ENCODE peak calls at places on chromosome 16, in ten cellular contexts. E is breast epithelium, G is suprapubic skin, W is HCT116, O is tibial nerve, U is heart left ventricle, H is esophagus squamous epithelium, S is ovary, A is body of pancreas, I is IMR-90. T is an unnamed sample.

GRCh38 chr16:49838639-49839461 is 17.1 kb downstream of the ZNF423 start:
- DNase-seq in E (no peak), G (no peak), W (no peak), O (no peak), U (no peak), H (no peak), S (peak; percentile 54), A (no peak), I (no peak), T (no peak)

GRCh38 chr16:74768239-74768638 is 6.4 kb downstream of the FA2H start:
- DNase-seq in E (no peak), G (peak; percentile 63), W (no peak), O (no peak), U (no peak), H (no peak), S (no peak), A (no peak), I (no peak), T (no peak)

GRCh38 chr16:35506898-35507194 is 2047.4 kb downstream of the TP53TG3F start:
- DNase-seq in E (no peak), G (no peak), W (no peak), O (no peak), U (no peak), H (no peak), S (no peak), A (no peak), I (no peak), T (no peak)

GRCh38 chr16:84115919-84116719 is 623 bp downstream of the MBTPS1 start:
- DNase-seq in E (no peak), G (no peak), W (no peak), O (no peak), U (peak; percentile 50), H (no peak), S (no peak), A (peak; percentile 64), I (peak; percentile 39), T (no peak)

GRCh38 chr16:78669994-78670393 is 570.5 kb downstream of the WWOX start:
- DNase-seq in E (no peak), G (no peak), W (no peak), O (no peak), U (peak; percentile 68), H (no peak), S (peak; percentile 52), A (peak; percentile 14), I (no peak), T (no peak)

GRCh38 chr16:8720080-8720966 is 45.9 kb downstream of the ABAT start:
- DNase-seq in E (no peak), G (no peak), W (no peak), O (no peak), U (no peak), H (no peak), S (no peak), A (peak; percentile 49), I (no peak), T (peak; percentile 67)

GRCh38 chr16:35391328-35391727 is 1931.9 kb downstream of the TP53TG3F start:
- DNase-seq in E (no peak), G (no peak), W (peak; percentile 6), O (no peak), U (peak; percentile 31), H (no peak), S (no peak), A (peak; percentile 57), I (peak; percentile 23), T (peak; percentile 59)

GRCh38 chr16:67109407-67110135 is at the start of gene PHAF1:
- DNase-seq in E (peak; percentile 96), G (peak; percentile 95), W (peak; percentile 71), O (peak; percentile 86), U (peak; percentile 94), H (peak; percentile 39), S (peak; percentile 94), A (peak; percentile 96), I (peak; percentile 83), T (peak; percentile 95)

GRCh38 chr16:56506941-56507340 is 12.9 kb downstream of the BBS2 start:
- DNase-seq in E (no peak), G (no peak), W (no peak), O (no peak), U (no peak), H (no peak), S (no peak), A (no peak), I (peak; percentile 80), T (no peak)

GRCh38 chr16:72480926-72481325 is 309.0 kb upstream of the PMFBP1 start:
- DNase-seq in E (no peak), G (no peak), W (no peak), O (no peak), U (no peak), H (no peak), S (no peak), A (no peak), I (no peak), T (no peak)

GRCh38 chr16:89887243-89887642 is 13.9 kb downstream of the TCF25 start:
- DNase-seq in E (no peak), G (no peak), W (no peak), O (no peak), U (no peak), H (no peak), S (no peak), A (no peak), I (no peak), T (no peak)

GRCh38 chr16:89883346-89884040 is 10.1 kb downstream of the TCF25 start:
- DNase-seq in E (no peak), G (no peak), W (no peak), O (no peak), U (no peak), H (no peak), S (no peak), A (no peak), I (no peak), T (no peak)

GRCh38 chr16:89881368-89881730 is 8.0 kb downstream of the TCF25 start:
- DNase-seq in E (no peak), G (no peak), W (no peak), O (no peak), U (no peak), H (no peak), S (no peak), A (no peak), I (no peak), T (no peak)

GRCh38 chr16:89880477-89881367 is 7.3 kb downstream of the TCF25 start:
- DNase-seq in E (no peak), G (no peak), W (no peak), O (no peak), U (no peak), H (no peak), S (no peak), A (no peak), I (no peak), T (no peak)

DNA sequence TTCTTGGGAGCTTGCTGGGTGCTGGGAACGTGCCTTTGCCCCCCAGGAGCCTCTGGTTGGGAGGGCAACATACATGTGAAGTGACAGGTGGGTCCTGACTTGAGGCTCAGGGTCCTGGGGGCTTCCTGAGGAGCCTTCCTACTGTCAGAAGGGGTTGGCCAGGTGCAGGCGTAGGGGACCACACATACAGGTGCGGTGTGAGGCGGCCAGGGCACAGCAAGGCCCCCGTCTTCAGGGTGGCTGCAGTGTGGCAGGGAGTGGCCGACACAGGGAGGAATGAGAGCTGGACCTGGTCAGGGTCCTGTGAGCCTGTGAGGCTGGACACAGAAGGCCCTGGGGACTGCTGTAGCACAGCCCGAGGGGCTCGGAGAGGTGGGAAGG is 10.6 kb downstream of the TCF25 start:
- DNase-seq in E (no peak), G (no peak), W (no peak), O (no peak), U (no peak), H (no peak), S (no peak), A (no peak), I (no peak), T (no peak)
- TF ChIP-seq POLR2A in E (no peak), G (no peak), W (no peak), O (no peak), U (no peak), H (no peak), S (no peak), A (no peak), I (no peak), T (no peak)

GRCh38 chr16:59848314-59848713 is 1114.2 kb upstream of the GOT2 start:
- DNase-seq in E (no peak), G (no peak), W (no peak), O (no peak), U (no peak), H (no peak), S (no peak), A (no peak), I (no peak), T (no peak)
- H3K27ac ChIP-seq in E (no peak overlapping the region), G (no peak overlapping the region), W (no peak overlapping the region), O (no peak overlapping the region), U (no peak overlapping the region), H (no peak overlapping the region), S (no peak overlapping the region), A (no peak overlapping the region), I (no peak overlapping the region), T (no peak overlapping the region)

GRCh38 chr16:88803264-88803987 is at the start of gene CDT1:
- DNase-seq in E (peak; percentile 82), G (no peak), W (peak; percentile 61), O (peak; percentile 67), U (peak; percentile 81), H (no peak), S (peak; percentile 90), A (peak; percentile 82), I (peak; percentile 69), T (peak; percentile 84)

GRCh38 chr16:88805887-88806393 is 2.4 kb downstream of the CDT1 start:
- DNase-seq in E (no peak), G (no peak), W (no peak), O (no peak), U (no peak), H (no peak), S (no peak), A (no peak), I (no peak), T (no peak)

GRCh38 chr16:88805340-88805715 is 1.7 kb downstream of the CDT1 start:
- DNase-seq in E (no peak), G (no peak), W (no peak), O (no peak), U (no peak), H (no peak), S (no peak), A (no peak), I (no peak), T (no peak)

GRCh38 chr16:88804173-88804551 is 573 bp downstream of the CDT1 start:
- DNase-seq in E (no peak), G (no peak), W (no peak), O (no peak), U (no peak), H (no peak), S (no peak), A (no peak), I (no peak), T (no peak)

GRCh38 chr16:88804552-88805339 is 1.2 kb downstream of the CDT1 start:
- DNase-seq in E (no peak), G (no peak), W (no peak), O (no peak), U (no peak), H (no peak), S (no peak), A (no peak), I (no peak), T (no peak)
- TF ChIP-seq POLR2A in E (no peak), G (no peak), W (peak; percentile 42), O (no peak), U (no peak), H (no peak), S (no peak), A (no peak), I (no peak), T (no peak)

DNA sequence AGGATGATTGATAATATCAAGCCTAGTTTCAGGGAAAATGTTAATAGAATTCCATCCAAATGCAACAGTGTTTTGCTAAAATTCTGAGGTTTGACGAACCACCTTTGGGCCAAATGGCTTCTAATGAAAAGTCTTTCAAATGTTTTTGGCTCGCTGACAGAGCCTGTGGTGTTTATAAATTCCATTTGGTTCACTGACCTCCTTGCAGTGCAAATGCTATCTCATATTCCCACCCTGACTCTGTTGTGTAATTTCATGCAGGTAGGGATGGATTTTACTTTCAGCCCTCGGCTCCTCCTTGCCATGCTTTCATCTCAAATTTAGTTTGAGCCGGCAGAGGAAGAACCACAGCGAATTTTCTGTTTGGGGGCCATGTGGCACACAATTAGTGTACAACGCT is 89.9 kb downstream of the SDR42E1 start:
- DNase-seq in E (no peak), G (no peak), W (no peak), O (no peak), U (no peak), H (no peak), S (no peak), A (no peak), I (peak; percentile 36), T (no peak)
- H3K27ac ChIP-seq in E (peak overlapping the region; percentile 31), G (no peak overlapping the region), W (no peak overlapping the region), O (no peak overlapping the region), U (no peak overlapping the region), H (peak overlapping the region; percentile 63), S (no peak overlapping the region), A (no peak overlapping the region), I (no peak overlapping the region), T (no peak overlapping the region)

T was measured in adrenal gland.